ENCODE peak calls at places on chromosomes 11 and 22, in five cellular contexts. H, M, N, T and Q are unnamed samples.

GRCh38 chr11:1750481-1750839 is at the start of gene IFITM10:
- DNase-seq in H (no peak), M (peak), N (no peak), T (no peak), Q (no peak)

GRCh38 chr22:36743591-36744412 is 32.1 kb downstream of the IFT27 start:
- DNase-seq in H (no peak), M (peak), N (no peak), T (no peak), Q (no peak)

GRCh38 chr11:16928052-16928451 is 86.2 kb downstream of the PLEKHA7 start:
- DNase-seq in H (no peak), M (no peak), N (no peak), T (no peak), Q (no peak)

GRCh38 chr22:43343262-43343988 is at the start of gene SCUBE1:
- DNase-seq in H (peak), M (peak), N (no peak), T (peak), Q (no peak)

GRCh38 chr11:78244546-78245315 is 56.0 kb downstream of the USP35 start:
- DNase-seq in H (no peak), M (no peak), N (no peak), T (no peak), Q (no peak)

GRCh38 chr22:22721681-22722309 is 77.4 kb downstream of the GGTLC2 start:
- DNase-seq in H (peak), M (no peak), N (peak), T (no peak), Q (no peak)

GRCh38 chr11:20008870-20009644 is 151.2 kb downstream of the DBX1 start:
- DNase-seq in H (no peak), M (no peak), N (no peak), T (no peak), Q (no peak)

GRCh38 chr11:75472081-75472732 is 39.2 kb upstream of the KLHL35 start:
- DNase-seq in H (no peak), M (no peak), N (no peak), T (no peak), Q (no peak)

DNA sequence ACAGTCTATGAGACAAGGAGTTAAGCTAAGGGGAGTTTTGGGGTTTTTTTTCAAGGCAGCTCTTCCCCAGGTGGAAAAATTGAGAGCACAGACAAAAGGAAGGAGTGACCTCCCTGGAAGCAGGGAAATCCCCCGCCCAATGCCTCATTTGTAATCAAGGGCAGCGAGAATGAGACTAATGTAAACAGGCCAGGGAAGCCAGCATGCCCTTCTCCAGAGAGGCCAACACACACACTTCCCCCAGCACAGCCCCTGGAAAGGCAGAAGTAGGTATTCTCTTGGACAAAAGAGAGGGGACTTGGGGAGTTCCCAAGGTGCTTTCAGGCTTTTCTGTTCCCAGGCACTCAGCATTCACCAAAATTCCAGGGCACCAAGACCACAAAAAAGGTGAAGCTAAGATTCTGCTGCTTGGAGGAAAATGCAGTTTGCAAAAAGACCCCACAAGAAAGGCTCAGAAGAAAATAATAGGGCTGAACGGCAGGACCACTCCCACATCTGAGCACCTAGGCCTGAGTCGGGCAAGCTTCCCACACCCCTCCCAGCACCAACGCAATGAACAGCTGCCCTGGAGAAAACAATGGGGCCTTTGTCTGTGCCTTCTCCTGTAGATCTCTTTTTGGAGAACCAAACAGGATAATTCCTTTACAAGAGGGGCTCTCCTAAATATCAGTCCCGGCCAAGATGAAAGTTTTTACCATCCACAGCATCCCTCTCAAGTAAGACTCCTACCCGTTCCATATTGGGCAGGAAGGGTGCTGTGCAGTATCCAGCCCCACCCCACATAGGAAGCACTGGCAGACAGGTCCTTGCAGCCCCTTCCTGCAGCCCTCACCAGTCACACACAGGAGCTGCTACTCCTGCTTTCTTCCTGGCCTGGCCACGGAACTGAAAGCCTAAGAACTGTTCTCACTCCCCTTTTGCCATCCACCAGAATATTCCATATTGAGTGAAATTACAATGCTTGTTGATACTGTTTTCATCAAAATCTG is 70.7 kb upstream of the AKIP1 start:
- DNase-seq in H (no peak), M (no peak), N (no peak), T (no peak), Q (no peak)
- TF ChIP-seq MAX in H (no peak), M (no peak), N (no peak), T (no peak), Q (no peak)

DNA sequence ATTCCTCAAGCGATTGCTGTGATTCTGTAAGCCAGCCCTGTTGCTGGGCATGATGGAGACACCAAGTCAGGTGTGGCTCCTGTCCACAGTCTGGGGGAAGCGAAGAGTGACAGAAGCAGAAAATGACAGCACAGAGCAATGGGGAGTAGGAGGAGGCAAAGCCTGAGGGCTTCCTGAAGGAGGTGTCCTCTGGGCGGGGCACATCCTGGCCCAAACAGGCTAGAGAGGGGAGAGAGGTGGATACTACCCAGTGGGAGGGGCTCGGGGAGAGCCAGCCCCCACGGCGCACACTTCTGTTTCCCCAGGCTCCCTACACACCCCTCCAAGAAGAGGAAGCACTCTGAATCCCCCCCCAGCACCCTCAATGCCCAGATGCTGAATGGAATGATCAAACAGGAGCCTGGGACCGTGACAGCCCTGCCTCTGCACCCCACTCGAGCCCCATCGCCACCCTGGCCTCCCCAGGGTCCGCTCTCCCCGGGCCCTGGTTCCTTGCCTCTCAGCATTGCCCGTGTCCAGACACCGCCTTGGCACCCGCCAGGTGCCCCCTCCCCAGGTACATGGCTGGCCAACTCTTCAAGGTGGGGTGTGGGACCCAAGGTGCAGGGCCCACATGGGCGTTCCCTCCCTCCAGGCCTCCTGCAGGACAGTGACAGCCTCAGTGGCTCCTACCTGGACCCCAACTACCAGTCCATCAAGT is 18.9 kb downstream of the MYRF start:
- DNase-seq in H (no peak), M (no peak), N (no peak), T (no peak), Q (no peak)
- TF ChIP-seq MAX in H (no peak), M (no peak), N (no peak), T (no peak), Q (no peak)

GRCh38 chr11:120236169-120237107 is 3.5 kb upstream of the POU2F3 start:
- DNase-seq in H (peak), M (no peak), N (no peak), T (peak), Q (peak)

GRCh38 chr11:120238968-120239620 is 846 bp upstream of the POU2F3 start:
- DNase-seq in H (no peak), M (no peak), N (no peak), T (no peak), Q (no peak)

GRCh38 chr11:120231963-120232362 is 8.0 kb upstream of the POU2F3 start:
- DNase-seq in H (no peak), M (no peak), N (no peak), T (no peak), Q (no peak)

GRCh38 chr11:120233207-120233803 is 6.6 kb upstream of the POU2F3 start:
- DNase-seq in H (no peak), M (no peak), N (no peak), T (no peak), Q (no peak)

DNA sequence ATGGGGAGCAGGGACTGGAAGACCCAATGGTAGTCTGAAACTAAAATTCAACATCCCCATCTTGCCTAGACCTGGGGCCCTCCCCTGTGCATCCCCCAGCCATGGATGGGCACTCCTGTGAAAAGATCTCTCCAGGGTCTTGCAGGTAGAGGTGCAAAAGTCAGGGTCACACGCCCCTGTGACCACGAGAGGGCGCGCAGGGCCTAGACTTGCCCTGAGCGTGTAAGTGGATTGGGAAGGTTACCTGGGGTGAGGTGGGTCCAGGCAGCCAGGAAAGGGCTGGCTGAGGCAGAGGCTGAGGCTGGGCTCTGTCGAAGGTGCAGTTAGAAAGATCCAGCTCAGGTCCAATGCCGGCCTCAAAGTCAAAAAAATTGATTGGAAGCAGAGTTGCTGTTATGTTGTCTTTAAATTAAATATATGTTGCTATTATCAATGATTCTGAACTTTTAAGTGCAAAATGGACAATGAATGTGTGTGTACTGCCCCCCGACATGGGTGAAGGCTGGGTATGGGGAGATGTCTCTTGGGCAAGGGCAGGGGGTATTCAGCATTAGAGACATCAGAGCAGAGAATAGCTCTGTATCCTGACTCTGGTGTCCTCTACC is 4.8 kb upstream of the POU2F3 start:
- DNase-seq in H (peak), M (peak), N (no peak), T (peak), Q (peak)
- TF ChIP-seq MAX in H (no peak), M (no peak), N (no peak), T (no peak), Q (no peak)

DNA sequence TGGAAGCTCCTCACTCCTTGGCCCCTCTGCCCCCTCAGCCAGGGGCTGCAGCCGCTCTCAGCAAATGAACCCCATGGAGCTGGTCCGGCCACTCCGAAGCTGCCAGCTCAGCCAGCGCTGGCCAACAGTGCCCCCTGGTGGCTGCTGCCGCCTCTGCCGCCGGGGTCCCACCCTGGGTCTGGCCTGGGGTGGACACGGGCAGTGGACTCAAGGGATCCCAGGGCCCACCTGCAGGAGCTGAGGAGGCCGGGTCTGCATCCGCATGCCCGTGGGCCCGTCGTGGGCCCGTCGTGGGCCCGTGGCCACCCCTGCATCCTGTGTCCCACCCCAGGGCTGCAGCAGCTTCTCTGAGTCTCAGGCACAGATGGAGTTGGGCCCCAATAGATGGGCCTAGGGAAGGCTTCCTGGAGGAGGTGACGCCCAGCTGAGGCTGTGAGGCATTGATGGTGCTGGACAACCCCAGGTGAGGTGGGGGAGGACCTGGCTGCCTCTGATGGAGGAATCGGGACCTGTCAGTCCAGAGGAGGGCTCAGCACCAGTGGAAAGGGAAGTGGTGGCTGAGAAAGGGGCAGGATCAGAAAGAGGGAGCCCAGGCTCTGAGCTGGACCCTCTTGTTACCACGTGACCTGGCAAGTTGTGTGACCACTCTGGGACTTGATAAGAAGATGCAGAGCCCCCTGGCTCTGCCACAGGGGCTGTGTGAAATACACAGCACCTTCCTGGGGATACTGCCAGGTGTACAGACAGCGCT is 522.3 kb downstream of the BRD1 start:
- DNase-seq in H (peak), M (peak), N (no peak), T (peak), Q (peak)
- TF ChIP-seq MAX in H (no peak), M (peak), N (no peak), T (no peak), Q (no peak)

GRCh38 chr22:26811717-26811992 is 154.3 kb downstream of the MIAT start:
- DNase-seq in H (no peak), M (no peak), N (no peak), T (no peak), Q (no peak)
- TF ChIP-seq MAX in H (no peak), M (no peak), N (no peak), T (no peak), Q (no peak)

DNA sequence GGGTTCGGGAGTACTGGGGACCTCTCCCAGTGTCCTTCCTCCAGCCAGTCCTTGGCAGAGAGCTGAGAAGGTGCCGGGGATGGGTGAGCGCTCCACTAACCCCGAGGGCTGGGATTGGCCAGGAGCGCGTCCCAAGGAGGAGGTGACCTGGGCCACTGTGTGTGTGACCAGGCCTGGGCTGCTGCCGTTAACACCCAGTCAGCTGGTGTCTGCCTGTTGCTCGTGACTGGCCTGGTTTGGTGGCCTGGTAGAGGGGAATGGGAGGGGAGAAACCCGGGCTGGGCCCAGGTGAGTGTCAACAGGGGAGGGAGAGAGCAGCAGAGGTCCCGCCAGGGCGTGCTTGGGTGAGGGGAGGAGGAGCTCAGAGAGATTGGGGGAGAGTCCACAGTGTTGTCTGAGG is 29.9 kb upstream of the GRAMD4 start:
- DNase-seq in H (no peak), M (peak), N (no peak), T (no peak), Q (no peak)
- TF ChIP-seq MAX in H (no peak), M (no peak), N (no peak), T (no peak), Q (no peak)

DNA sequence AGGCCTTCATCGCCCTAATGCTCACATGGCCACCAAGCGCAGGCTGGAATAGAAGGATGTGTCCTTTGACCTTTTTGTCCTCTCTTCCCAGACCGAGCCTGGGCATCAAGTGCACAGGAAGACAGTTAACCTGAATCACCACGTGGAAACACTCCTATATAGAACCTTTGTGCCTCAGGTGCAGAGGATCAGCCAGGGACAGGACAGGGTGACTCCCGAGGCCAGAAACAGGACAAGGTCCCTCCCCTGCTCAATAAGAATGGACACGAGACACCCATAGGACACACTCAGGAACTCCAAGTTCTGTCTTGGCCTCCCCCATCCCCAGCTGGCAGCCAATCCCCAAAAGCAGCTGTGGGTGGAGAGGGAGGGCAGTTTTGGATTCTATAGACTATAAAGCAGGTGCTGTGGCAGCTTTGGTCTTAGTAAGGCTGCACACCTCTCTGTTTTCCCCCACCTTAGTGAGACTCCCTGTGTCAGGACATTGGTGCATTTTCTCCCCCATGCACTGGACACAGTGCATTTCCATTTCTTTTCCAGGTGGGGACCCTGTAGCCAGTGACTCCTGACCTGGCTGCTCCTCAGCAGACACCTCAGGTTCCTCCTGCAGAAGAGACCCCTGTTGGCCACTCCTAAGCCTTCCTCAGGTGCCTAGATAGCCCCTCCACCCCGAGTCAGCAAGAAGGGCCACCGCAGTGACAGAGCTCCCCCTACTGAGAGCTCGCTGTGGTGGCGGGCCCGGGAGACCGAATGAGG is 43.6 kb upstream of the POU2AF1 start:
- DNase-seq in H (peak), M (peak), N (no peak), T (peak), Q (peak)
- TF ChIP-seq MAX in H (no peak), M (no peak), N (no peak), T (no peak), Q (no peak)

GRCh38 chr22:28024422-28024888 is 105.4 kb upstream of the PITPNB start:
- DNase-seq in H (no peak), M (no peak), N (no peak), T (no peak), Q (no peak)
- TF ChIP-seq MAX in H (no peak), M (no peak), N (no peak), T (no peak), Q (no peak)

DNA sequence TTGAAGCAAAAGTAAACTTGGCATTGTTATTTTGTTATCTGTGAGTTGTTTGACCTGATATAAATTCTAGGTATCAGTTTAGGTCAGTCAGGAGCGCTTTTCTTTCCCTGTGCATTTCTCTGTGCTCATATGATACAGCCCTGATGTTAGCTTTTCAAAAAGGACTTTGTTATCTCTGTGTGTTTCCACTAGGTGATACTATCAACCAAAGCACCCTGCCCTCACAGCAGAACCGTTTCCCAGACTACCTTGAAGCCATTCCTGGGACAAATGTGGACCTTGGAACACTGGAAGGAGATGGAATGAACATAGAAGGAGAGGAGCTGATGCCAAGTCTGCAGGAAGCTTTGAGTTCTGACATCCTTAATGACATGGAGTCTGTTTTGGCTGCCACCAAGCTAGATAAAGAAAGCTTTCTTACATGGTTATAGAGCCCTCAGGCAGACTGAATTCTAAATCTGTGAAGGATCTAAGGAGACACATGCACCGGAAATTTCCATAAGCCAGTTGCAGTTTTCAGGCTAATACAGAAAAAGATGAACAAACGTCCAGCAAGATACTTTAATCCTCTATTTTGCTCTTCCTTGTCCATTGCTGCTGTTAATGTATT is 87.7 kb upstream of the BIRC3 start:
- DNase-seq in H (no peak), M (no peak), N (no peak), T (no peak), Q (no peak)
- TF ChIP-seq MAX in H (no peak), M (no peak), N (no peak), T (no peak), Q (no peak)